ENCODE peak calls at places on chromosomes 7 and 10, in nine cellular contexts. N is esophagus squamous epithelium; W is ovary; P is heart left ventricle; B is CD8-positive, alpha-beta T cell; Y is BE2C; V is endothelial cell of umbilical vein; H is fibroblast of lung; F is adrenal gland. Q is an unnamed sample. For H3K4me1, the result is how much of the 10 kb centered on the place peaks cover.

GRCh38 chr10:31745612-31746376 is 182.8 kb downstream of the ARHGAP12 start:
- DNase-seq in N (no peak), W (no peak), P (no peak), B (peak), Y (no peak), V (peak), H (peak), F (no peak), Q (no peak)

GRCh38 chr7:48307041-48307714 is 135.9 kb downstream of the ABCA13 start:
- DNase-seq in N (no peak), W (no peak), P (no peak), B (no peak), Y (no peak), V (no peak), H (no peak), F (no peak), Q (no peak)

GRCh38 chr10:129679207-129679606 is 212.2 kb downstream of the MGMT start:
- DNase-seq in N (no peak), W (no peak), P (no peak), B (no peak), Y (no peak), V (no peak), H (no peak), F (no peak), Q (no peak)

GRCh38 chr7:5423272-5423843 is at the start of gene TNRC18:
- DNase-seq in N (no peak), W (peak), P (peak), B (no peak), Y (no peak), V (no peak), H (no peak), F (no peak), Q (peak)

GRCh38 chr7:49774459-49775064 is 1.1 kb downstream of the VWC2 start:
- DNase-seq in N (no peak), W (no peak), P (no peak), B (no peak), Y (no peak), V (no peak), H (no peak), F (no peak), Q (no peak)

GRCh38 chr7:94810496-94810895 is 96.9 kb upstream of the PPP1R9A start:
- DNase-seq in N (no peak), W (no peak), P (no peak), B (no peak), Y (no peak), V (no peak), H (no peak), F (no peak), Q (no peak)

GRCh38 chr10:131174211-131174565 is 137.3 kb downstream of the TCERG1L start:
- DNase-seq in N (no peak), W (no peak), P (no peak), B (no peak), Y (no peak), V (no peak), H (no peak), F (peak), Q (no peak)

GRCh38 chr7:66741706-66742053 is 1.1 kb downstream of the RABGEF1 start:
- DNase-seq in N (no peak), W (peak), P (no peak), B (no peak), Y (no peak), V (no peak), H (peak), F (peak), Q (peak)

GRCh38 chr10:66746711-66747110 is 179.1 kb upstream of the LRRTM3 start:
- DNase-seq in N (no peak), W (no peak), P (no peak), B (no peak), Y (no peak), V (no peak), H (no peak), F (no peak), Q (no peak)

DNA sequence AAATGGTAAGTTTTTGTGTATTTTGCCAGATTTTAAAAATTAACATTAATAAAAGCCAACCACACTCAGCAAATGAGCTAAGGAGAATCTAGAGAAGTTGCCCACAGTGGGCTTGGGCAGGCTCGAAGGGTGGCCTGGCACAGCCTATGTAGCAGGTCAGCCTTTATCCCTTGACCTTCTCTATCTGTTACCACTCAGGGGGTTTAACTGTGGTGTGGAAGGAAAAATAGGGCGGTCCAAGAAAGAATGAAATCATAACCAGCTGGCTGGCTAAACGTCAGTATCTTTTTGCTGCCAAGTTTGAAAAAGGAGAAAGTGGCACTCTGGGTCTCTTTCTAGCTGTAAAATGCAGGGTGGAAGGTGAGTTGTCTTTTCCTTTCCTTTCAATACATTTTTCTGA is 130.3 kb upstream of the ASAH2 start:
- DNase-seq in N (no peak), W (no peak), P (no peak), B (no peak), Y (no peak), V (no peak), H (no peak), F (no peak), Q (no peak)
- H3K4me1 ChIP-seq in N (under half), W (under half), P (half or more), B (under half), Y (under half), V (under half), H (under half), F (under half), Q (half or more)

GRCh38 chr7:100829150-100829716 is 1.9 kb upstream of the EPHB4 start:
- DNase-seq in N (no peak), W (peak), P (peak), B (no peak), Y (no peak), V (peak), H (no peak), F (peak), Q (peak)
- H3K4me3 ChIP-seq in N (no peak), W (no peak), P (peak), B (no peak), Y (no peak), V (no peak), H (no peak), F (no peak), Q (no peak)

GRCh38 chr7:28170701-28171100 is 9.9 kb downstream of the JAZF1 start:
- DNase-seq in N (no peak), W (no peak), P (no peak), B (no peak), Y (no peak), V (no peak), H (no peak), F (no peak), Q (no peak)
- H3K4me1 ChIP-seq in N (under half), W (under half), P (under half), B (under half), Y (under half), V (under half), H (under half), F (under half), Q (under half)

GRCh38 chr10:5887641-5888040 is 2.1 kb downstream of the ANKRD16 start:
- DNase-seq in N (no peak), W (no peak), P (no peak), B (no peak), Y (no peak), V (no peak), H (no peak), F (peak), Q (no peak)
- H3K4me3 ChIP-seq in N (peak), W (no peak), P (no peak), B (no peak), Y (no peak), V (no peak), H (no peak), F (no peak), Q (no peak)

GRCh38 chr10:62045765-62046521 is 144.4 kb downstream of the ARID5B start:
- DNase-seq in N (no peak), W (no peak), P (no peak), B (no peak), Y (no peak), V (peak), H (peak), F (no peak), Q (no peak)

GRCh38 chr10:62047240-62047897 is 145.9 kb downstream of the ARID5B start:
- DNase-seq in N (no peak), W (no peak), P (no peak), B (no peak), Y (no peak), V (no peak), H (no peak), F (no peak), Q (no peak)

GRCh38 chr10:62047960-62048383 is 146.5 kb downstream of the ARID5B start:
- DNase-seq in N (no peak), W (no peak), P (no peak), B (no peak), Y (no peak), V (peak), H (no peak), F (no peak), Q (no peak)

GRCh38 chr10:62048473-62048872 is 147.0 kb downstream of the ARID5B start:
- DNase-seq in N (no peak), W (no peak), P (no peak), B (no peak), Y (no peak), V (peak), H (no peak), F (no peak), Q (no peak)

GRCh38 chr10:62046522-62047239 is 145.2 kb downstream of the ARID5B start:
- DNase-seq in N (no peak), W (no peak), P (peak), B (no peak), Y (peak), V (peak), H (peak), F (no peak), Q (no peak)
- H3K4me1 ChIP-seq in N (half or more), W (under half), P (half or more), B (under half), Y (under half), V (half or more), H (under half), F (under half), Q (under half)

GRCh38 chr10:664893-665292 is 24.6 kb downstream of the DIP2C start:
- DNase-seq in N (no peak), W (no peak), P (no peak), B (no peak), Y (no peak), V (no peak), H (no peak), F (no peak), Q (no peak)
- H3K4me3 ChIP-seq in N (no peak), W (peak), P (no peak), B (no peak), Y (peak), V (no peak), H (no peak), F (no peak), Q (no peak)

GRCh38 chr10:71767420-71768035 is 5.8 kb downstream of the VSIR start:
- DNase-seq in N (no peak), W (peak), P (peak), B (no peak), Y (no peak), V (peak), H (peak), F (peak), Q (no peak)
- H3K4me1 ChIP-seq in N (half or more), W (half or more), P (half or more), B (half or more), Y (under half), V (under half), H (half or more), F (under half), Q (half or more)

GRCh38 chr7:113320419-113320818 is 202.1 kb upstream of the SMIM30 start:
- DNase-seq in N (no peak), W (no peak), P (no peak), B (no peak), Y (no peak), V (no peak), H (no peak), F (no peak), Q (no peak)

DNA sequence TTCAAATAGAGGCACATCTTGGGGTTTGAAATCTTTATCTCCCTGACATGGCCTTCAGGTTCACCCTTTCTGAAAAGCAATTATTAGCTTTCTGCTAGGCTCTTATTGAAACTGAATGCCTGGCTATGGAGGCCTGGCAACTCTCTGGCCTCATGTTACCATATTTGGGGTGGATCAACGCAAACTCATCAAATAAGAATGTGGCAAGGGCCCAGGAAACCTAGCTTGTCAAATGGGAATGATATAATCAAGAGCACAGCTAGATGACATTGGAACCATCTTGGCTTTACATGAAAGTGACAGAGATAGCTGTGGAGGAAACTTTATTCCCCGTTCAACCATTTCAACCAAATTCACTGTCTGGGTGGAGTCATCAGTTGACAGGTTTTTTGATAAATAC is 202.8 kb upstream of the SMIM30 start:
- DNase-seq in N (no peak), W (no peak), P (no peak), B (no peak), Y (no peak), V (no peak), H (no peak), F (no peak), Q (no peak)
- H3K4me3 ChIP-seq in N (no peak), W (no peak), P (no peak), B (no peak), Y (no peak), V (no peak), H (no peak), F (no peak), Q (no peak)

GRCh38 chr10:95513941-95514392 is 47.2 kb downstream of the SORBS1 start:
- DNase-seq in N (no peak), W (no peak), P (peak), B (no peak), Y (no peak), V (peak), H (peak), F (peak), Q (no peak)
- H3K4me1 ChIP-seq in N (under half), W (under half), P (half or more), B (under half), Y (under half), V (half or more), H (under half), F (under half), Q (under half)